ENCODE peak calls at places on chromosomes 5 and 9, in seven cellular contexts. Z is CD4-positive, alpha-beta T cell; J is substantia nigra; R is stimulated activated CD4-positive, alpha-beta T cell treated with anti-CD3 and anti-CD28 coated beads, Interleukin-15, amount 100 ng/mL, for 24 hours; P is neuronal stem cell; O is GM12892; W is activated CD8-positive, alpha-beta memory T cell treated with anti-CD3 and anti-CD28 coated beads, Interleukin-2, amount 50 U/mL, for 48 hours. V is an unnamed sample.
A peak's percentile ranks its signal among the peaks of the same experiment; 100 is the strongest.

GRCh38 chr9:79382468-79382867 is 189.3 kb upstream of the TLE4 start:
- DNase-seq in J (no peak), P (no peak), R (no peak), W (no peak), Z (no peak), O (no peak), V (no peak)

GRCh38 chr5:169160405-169160901 is 140.5 kb downstream of the SLIT3 start:
- DNase-seq in Z (no peak), R (no peak), O (no peak), J (no peak), W (no peak), P (no peak), V (no peak)

GRCh38 chr5:73844165-73844564 is 218.2 kb downstream of the ARHGEF28 start:
- DNase-seq in W (no peak), O (no peak), R (no peak), Z (no peak), P (no peak), J (no peak), V (no peak)

GRCh38 chr5:75538201-75538600 is 26.5 kb downstream of the POLK start:
- DNase-seq in Z (no peak), O (no peak), W (no peak), J (no peak), R (no peak), P (no peak), V (no peak)

GRCh38 chr5:52727568-52727967 is 60.1 kb upstream of the ITGA1 start:
- DNase-seq in W (no peak), O (no peak), P (no peak), Z (no peak), J (no peak), R (no peak), V (no peak)

GRCh38 chr9:133783331-133783731 is 45.2 kb upstream of the SARDH start:
- DNase-seq in Z (no peak), P (no peak), O (no peak), W (no peak), R (no peak), J (no peak), V (no peak)

GRCh38 chr9:87909310-87910041 is 8.3 kb upstream of the SPATA31C1 start:
- DNase-seq in O (no peak), P (no peak), Z (no peak), W (no peak), R (no peak), J (no peak), V (no peak)

GRCh38 chr5:72065751-72066255 is 41.5 kb upstream of the MAP1B start:
- DNase-seq in R (no peak), P (peak; percentile 77), J (no peak), W (no peak), Z (no peak), O (no peak), V (no peak)

GRCh38 chr5:119037496-119038215 is 33.2 kb upstream of the DMXL1 start:
- DNase-seq in R (no peak), W (no peak), P (no peak), O (no peak), Z (no peak), J (no peak), V (no peak)

GRCh38 chr9:95736370-95736769 is 139.1 kb upstream of the ERCC6L2 start:
- DNase-seq in P (no peak), R (peak; percentile 16), J (no peak), W (no peak), Z (no peak), O (no peak), V (no peak)

GRCh38 chr9:125540497-125540896 is 166.5 kb downstream of the MAPKAP1 start:
- DNase-seq in J (no peak), Z (no peak), O (no peak), P (no peak), W (no peak), R (no peak), V (no peak)

GRCh38 chr5:147892696-147893296 is 13.5 kb downstream of the C5orf46 start:
- DNase-seq in R (no peak), J (no peak), W (no peak), O (no peak), Z (no peak), P (no peak), V (no peak)

GRCh38 chr9:108953983-108954574 is 19.9 kb downstream of the ABITRAM start:
- DNase-seq in O (no peak), Z (no peak), P (no peak), W (no peak), J (no peak), R (no peak), V (no peak)

GRCh38 chr9:133108794-133109641 is 12.0 kb downstream of the RALGDS start:
- DNase-seq in W (no peak), Z (no peak), O (no peak), J (no peak), R (no peak), P (no peak), V (no peak)

GRCh38 chr9:97740848-97741821 is 44.0 kb upstream of the XPA start:
- DNase-seq in R (peak; percentile 67), W (peak; percentile 69), P (peak; percentile 75), J (no peak), O (peak; percentile 25), Z (peak; percentile 2), V (no peak)

GRCh38 chr9:3330792-3331420 is 194.9 kb downstream of the RFX3 start:
- DNase-seq in P (no peak), R (no peak), Z (no peak), W (no peak), O (no peak), J (no peak), V (no peak)

GRCh38 chr9:93415176-93415690 is 36.3 kb upstream of the FAM120A start:
- DNase-seq in P (no peak), Z (no peak), W (no peak), O (no peak), J (no peak), R (no peak), V (no peak)

GRCh38 chr5:80034962-80035821 is at the start of gene THBS4:
- DNase-seq in W (no peak), O (no peak), R (peak; percentile 15), Z (no peak), J (no peak), P (peak; percentile 24), V (no peak)

GRCh38 chr9:95494416-95495371 is 22.1 kb downstream of the PTCH1 start:
- DNase-seq in R (peak; percentile 89), J (no peak), W (peak; percentile 89), O (peak; percentile 58), P (no peak), Z (peak; percentile 82), V (no peak)

GRCh38 chr9:95018099-95018927 is 291.8 kb downstream of the AOPEP start:
- DNase-seq in J (no peak), O (no peak), Z (no peak), W (no peak), R (no peak), P (no peak), V (no peak)

GRCh38 chr9:4009006-4009511 is 290.8 kb downstream of the GLIS3 start:
- DNase-seq in R (no peak), J (no peak), Z (no peak), W (no peak), O (no peak), P (no peak), V (no peak)

GRCh38 chr5:94245608-94246007 is 372.8 kb downstream of the KIAA0825 start:
- DNase-seq in Z (no peak), R (no peak), P (no peak), W (no peak), J (no peak), O (no peak), V (no peak)